ENCODE peak calls at places on chromosomes 7 and 10, in nine cellular contexts. One of them, this sample, is unnamed.

GRCh38 chr10:3948843-3949242 is 163.8 kb upstream of the KLF6 start:
- DNase-seq in NCI-H1417: no peak
- DNase-seq in NCI-H1930: no peak
- DNase-seq in BE2C: no peak
- DNase-seq in germinal center: no peak
- DNase-seq in fibroblast of the conjunctiva: peak
- DNase-seq in iPS-NIHi11: no peak
- DNase-seq in A549: peak
- DNase-seq in fibroblast of the aortic adventitia: no peak
- DNase-seq in this sample: no peak

GRCh38 chr7:138875794-138876193 is 77.8 kb upstream of the ATP6V0A4 start:
- DNase-seq in NCI-H1417: no peak
- DNase-seq in NCI-H1930: no peak
- DNase-seq in BE2C: no peak
- DNase-seq in germinal center: no peak
- DNase-seq in fibroblast of the conjunctiva: no peak
- DNase-seq in iPS-NIHi11: no peak
- DNase-seq in A549: no peak
- DNase-seq in fibroblast of the aortic adventitia: peak
- DNase-seq in this sample: peak

GRCh38 chr7:3082831-3083230 is 39.2 kb upstream of the CARD11 start:
- DNase-seq in NCI-H1417: no peak
- DNase-seq in NCI-H1930: no peak
- DNase-seq in BE2C: no peak
- DNase-seq in germinal center: no peak
- DNase-seq in fibroblast of the conjunctiva: no peak
- DNase-seq in iPS-NIHi11: no peak
- DNase-seq in A549: peak
- DNase-seq in fibroblast of the aortic adventitia: no peak
- DNase-seq in this sample: no peak

GRCh38 chr7:1536768-1537630 is 6.5 kb downstream of the MAFK start:
- DNase-seq in NCI-H1417: no peak
- DNase-seq in NCI-H1930: no peak
- DNase-seq in BE2C: peak
- DNase-seq in germinal center: no peak
- DNase-seq in fibroblast of the conjunctiva: peak
- DNase-seq in iPS-NIHi11: peak
- DNase-seq in A549: peak
- DNase-seq in fibroblast of the aortic adventitia: peak
- DNase-seq in this sample: peak

GRCh38 chr10:103197177-103197576 is 4.1 kb upstream of the NT5C2 start:
- DNase-seq in NCI-H1417: no peak
- DNase-seq in NCI-H1930: no peak
- DNase-seq in BE2C: no peak
- DNase-seq in germinal center: no peak
- DNase-seq in fibroblast of the conjunctiva: no peak
- DNase-seq in iPS-NIHi11: peak
- DNase-seq in A549: peak
- DNase-seq in fibroblast of the aortic adventitia: peak
- DNase-seq in this sample: peak

GRCh38 chr7:139691253-139691781 is 86.5 kb downstream of the HIPK2 start:
- DNase-seq in NCI-H1417: no peak
- DNase-seq in NCI-H1930: no peak
- DNase-seq in BE2C: peak
- DNase-seq in germinal center: no peak
- DNase-seq in fibroblast of the conjunctiva: no peak
- DNase-seq in iPS-NIHi11: no peak
- DNase-seq in A549: no peak
- DNase-seq in fibroblast of the aortic adventitia: no peak
- DNase-seq in this sample: no peak

GRCh38 chr10:23341004-23341403 is 3.6 kb downstream of the C10orf67 start:
- DNase-seq in NCI-H1417: no peak
- DNase-seq in NCI-H1930: no peak
- DNase-seq in BE2C: no peak
- DNase-seq in germinal center: no peak
- DNase-seq in fibroblast of the conjunctiva: no peak
- DNase-seq in iPS-NIHi11: no peak
- DNase-seq in A549: no peak
- DNase-seq in fibroblast of the aortic adventitia: no peak
- DNase-seq in this sample: no peak

GRCh38 chr7:6419310-6419773 is 28.4 kb downstream of the DAGLB start:
- DNase-seq in NCI-H1417: no peak
- DNase-seq in NCI-H1930: no peak
- DNase-seq in BE2C: no peak
- DNase-seq in germinal center: no peak
- DNase-seq in fibroblast of the conjunctiva: no peak
- DNase-seq in iPS-NIHi11: peak
- DNase-seq in A549: no peak
- DNase-seq in fibroblast of the aortic adventitia: no peak
- DNase-seq in this sample: no peak

GRCh38 chr10:128254486-128254885 is 128.3 kb upstream of the MKI67 start:
- DNase-seq in NCI-H1417: no peak
- DNase-seq in NCI-H1930: no peak
- DNase-seq in BE2C: no peak
- DNase-seq in germinal center: no peak
- DNase-seq in fibroblast of the conjunctiva: no peak
- DNase-seq in iPS-NIHi11: no peak
- DNase-seq in A549: no peak
- DNase-seq in fibroblast of the aortic adventitia: no peak
- DNase-seq in this sample: peak

GRCh38 chr7:16603633-16604032 is 41.9 kb downstream of the ANKMY2 start:
- DNase-seq in NCI-H1417: no peak
- DNase-seq in NCI-H1930: no peak
- DNase-seq in BE2C: no peak
- DNase-seq in germinal center: no peak
- DNase-seq in fibroblast of the conjunctiva: no peak
- DNase-seq in iPS-NIHi11: no peak
- DNase-seq in A549: no peak
- DNase-seq in fibroblast of the aortic adventitia: no peak
- DNase-seq in this sample: no peak

GRCh38 chr10:103890194-103890658 is 27.8 kb downstream of the STN1 start:
- DNase-seq in NCI-H1417: no peak
- DNase-seq in NCI-H1930: no peak
- DNase-seq in BE2C: no peak
- DNase-seq in germinal center: no peak
- DNase-seq in fibroblast of the conjunctiva: no peak
- DNase-seq in iPS-NIHi11: no peak
- DNase-seq in A549: peak
- DNase-seq in fibroblast of the aortic adventitia: no peak
- DNase-seq in this sample: no peak

GRCh38 chr7:74070619-74070920 is 13.0 kb upstream of the LIMK1 start:
- DNase-seq in NCI-H1417: no peak
- DNase-seq in NCI-H1930: no peak
- DNase-seq in BE2C: no peak
- DNase-seq in germinal center: no peak
- DNase-seq in fibroblast of the conjunctiva: no peak
- DNase-seq in iPS-NIHi11: no peak
- DNase-seq in A549: no peak
- DNase-seq in fibroblast of the aortic adventitia: no peak
- DNase-seq in this sample: no peak

This sample was measured in H54.